ENCODE peak calls at places on chromosomes 4 and X, in ten cellular contexts. A, B, Q, M, E, N, Y, D, R and S are unnamed samples.
A peak's percentile ranks its signal among the peaks of the same experiment; 100 is the strongest.

GRCh38 chr4:125010776-125011503 is 298.4 kb upstream of the ANKRD50 start:
- DNase-seq in M (no peak), D (no peak), Q (no peak), N (no peak), E (peak; percentile 16), A (no peak), B (no peak), Y (no peak), R (no peak), S (no peak)

GRCh38 chr4:188161167-188161566 is 21.9 kb downstream of the TRIML1 start:
- DNase-seq in B (no peak), M (no peak), N (no peak), E (no peak), Y (no peak), R (no peak), D (no peak), Q (no peak), A (no peak), S (peak; percentile 48)

GRCh38 chr4:139913398-139913990 is 240.5 kb downstream of the MAML3 start:
- DNase-seq in B (no peak), D (no peak), E (peak; percentile 46), A (peak; percentile 70), N (no peak), R (no peak), Y (no peak), M (no peak), Q (peak; percentile 65), S (peak; percentile 22)

GRCh38 chr4:126647320-126647719 is 985.4 kb upstream of the INTU start:
- DNase-seq in N (no peak), B (no peak), Y (no peak), E (no peak), A (no peak), D (no peak), M (no peak), R (no peak), Q (no peak), S (no peak)

GRCh38 chr4:89196745-89197144 is 85.4 kb downstream of the TIGD2 start:
- DNase-seq in M (no peak), D (no peak), N (no peak), Q (no peak), R (no peak), Y (no peak), A (no peak), E (peak; percentile 8), B (no peak), S (no peak)

GRCh38 chr4:140363558-140363957 is 9.9 kb upstream of the SCOC start:
- DNase-seq in N (no peak), R (no peak), D (no peak), E (no peak), M (no peak), Y (no peak), A (no peak), B (no peak), Q (no peak), S (no peak)

GRCh38 chr4:184477201-184477999 is 3.0 kb upstream of the IRF2 start:
- DNase-seq in N (no peak), M (no peak), Y (no peak), A (no peak), B (no peak), E (no peak), D (no peak), Q (no peak), R (no peak), S (no peak)

GRCh38 chr4:145734576-145735329 is 54.8 kb downstream of the C4orf51 start:
- DNase-seq in R (peak; percentile 79), M (peak; percentile 42), N (peak; percentile 74), E (peak; percentile 99), Q (peak; percentile 63), A (peak; percentile 90), D (peak; percentile 84), B (peak; percentile 27), Y (peak; percentile 21), S (peak; percentile 92)

GRCh38 chr4:167688660-167689142 is 403.6 kb upstream of the ANXA10 start:
- DNase-seq in A (no peak), R (no peak), D (no peak), B (no peak), N (no peak), M (no peak), E (no peak), Y (no peak), Q (no peak), S (no peak)

GRCh38 chr4:169968999-169969398 is 57.2 kb downstream of the MFAP3L start:
- DNase-seq in N (no peak), E (peak; percentile 95), R (no peak), B (no peak), Q (no peak), M (no peak), Y (no peak), A (peak; percentile 39), D (no peak), S (no peak)

GRCh38 chr4:31328921-31329320 is 608.8 kb downstream of the PCDH7 start:
- DNase-seq in M (no peak), E (no peak), N (no peak), D (no peak), A (no peak), Q (no peak), R (no peak), Y (no peak), B (no peak), S (no peak)

GRCh38 chrX:103063918-103064434 is at the start of gene BEX1:
- DNase-seq in D (no peak), N (no peak), M (peak; percentile 28), E (peak; percentile 64), Y (no peak), Q (peak; percentile 72), A (peak; percentile 67), B (no peak), R (no peak), S (peak; percentile 64)

GRCh38 chr4:95142877-95143412 is 385.2 kb downstream of the BMPR1B start:
- DNase-seq in A (peak; percentile 39), E (no peak), B (no peak), D (no peak), M (no peak), N (no peak), Q (no peak), Y (no peak), R (no peak), S (no peak)

GRCh38 chr4:130563185-130563890 is 1467.4 kb downstream of the C4orf33 start:
- DNase-seq in Q (peak; percentile 36), D (no peak), M (peak; percentile 21), Y (no peak), E (peak; percentile 67), B (no peak), R (peak; percentile 23), A (peak; percentile 73), N (peak; percentile 31), S (peak; percentile 29)

GRCh38 chrX:42096262-42096939 is 173.0 kb upstream of the CASK start:
- DNase-seq in A (peak; percentile 95), Q (peak; percentile 51), E (peak; percentile 89), N (peak; percentile 54), D (no peak), Y (no peak), M (peak; percentile 26), R (no peak), B (no peak), S (no peak)

GRCh38 chrX:86066998-86067397 is 19.6 kb upstream of the CHM start:
- DNase-seq in Q (no peak), D (no peak), A (peak; percentile 27), M (no peak), B (no peak), N (no peak), Y (no peak), R (no peak), E (peak; percentile 2), S (peak; percentile 1)

GRCh38 chr4:86556791-86557415 is 37.2 kb upstream of the PTPN13 start:
- DNase-seq in A (peak; percentile 16), B (no peak), Q (no peak), M (no peak), D (no peak), Y (peak; percentile 29), N (no peak), R (no peak), E (peak; percentile 58), S (no peak)

GRCh38 chr4:105461221-105462041 is 12.4 kb downstream of the PPA2 start:
- DNase-seq in R (no peak), E (no peak), D (no peak), Y (no peak), B (no peak), M (no peak), A (peak; percentile 48), Q (no peak), N (no peak), S (no peak)

GRCh38 chr4:8037150-8037769 is 97.6 kb upstream of the AFAP1 start:
- DNase-seq in N (no peak), R (no peak), B (no peak), Q (no peak), E (no peak), A (no peak), M (no peak), D (no peak), Y (no peak), S (no peak)
- H3K4me3 ChIP-seq in N (no peak overlapping the region), R (no peak overlapping the region), B (no peak overlapping the region), Q (no peak overlapping the region), E (no peak overlapping the region), A (no peak overlapping the region), M (no peak overlapping the region), D (no peak overlapping the region), Y (no peak overlapping the region), S (no peak overlapping the region)

DNA sequence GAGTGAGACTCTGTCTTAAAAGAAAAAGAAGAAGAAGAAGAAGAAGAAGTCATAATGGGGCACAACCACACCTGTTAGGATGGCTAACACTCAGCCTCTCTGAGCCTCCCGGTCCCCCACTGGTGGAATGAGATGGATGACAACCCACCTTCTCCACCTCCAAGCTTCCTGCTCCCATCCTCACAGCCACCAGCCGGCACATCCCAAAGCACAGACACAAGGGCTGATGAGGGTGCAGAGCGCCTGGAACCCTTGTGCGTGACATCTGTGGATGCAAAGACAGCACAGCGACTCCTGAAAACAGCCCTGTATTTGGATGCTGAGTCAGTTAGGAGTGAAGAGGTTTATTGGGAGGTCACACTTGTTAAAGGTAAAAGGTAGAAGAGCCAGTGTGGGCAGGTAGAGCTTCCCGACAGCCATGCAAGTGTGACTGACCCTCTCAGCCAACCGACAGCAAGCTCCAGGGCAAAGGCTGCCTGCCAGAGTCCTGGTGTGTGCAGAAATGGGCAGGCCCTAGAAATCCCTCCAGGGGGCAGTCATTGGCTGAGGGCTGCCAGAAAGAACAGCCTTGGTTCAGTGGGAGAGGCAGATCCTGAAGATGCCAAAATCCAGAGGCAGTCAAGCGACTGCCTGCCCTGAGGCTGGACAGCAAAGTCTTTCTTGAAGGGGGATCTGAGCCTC is 26.6 kb upstream of the MAN2B2 start:
- DNase-seq in M (no peak), B (no peak), A (peak; percentile 72), D (no peak), R (no peak), E (peak; percentile 58), N (no peak), Y (no peak), Q (peak; percentile 42), S (no peak)
- TF ChIP-seq CTCF in M (peak; percentile 27), B (peak; percentile 22), A (peak; percentile 67), D (no peak), R (no peak), E (peak; percentile 56), N (no peak), Y (no peak), Q (no peak), S (no peak)

GRCh38 chrX:118974088-118974907 is at the start of gene LONRF3:
- DNase-seq in N (peak; percentile 74), A (peak; percentile 51), D (peak; percentile 73), Q (peak; percentile 79), B (no peak), E (peak; percentile 38), M (peak; percentile 68), R (peak; percentile 77), Y (peak; percentile 2), S (peak; percentile 91)
- H3K4me3 ChIP-seq in N (peak within 1 kb of the TSS; percentile 55), A (peak within 1 kb of the TSS; percentile 11), D (peak within 1 kb of the TSS; percentile 72), Q (peak within 1 kb of the TSS; percentile 54), B (no peak within 1 kb of the TSS), E (peak within 1 kb of the TSS; percentile 25), M (peak within 1 kb of the TSS; percentile 47), R (peak within 1 kb of the TSS; percentile 85), Y (no peak within 1 kb of the TSS), S (peak within 1 kb of the TSS; percentile 23)

GRCh38 chr4:56656346-56656643 is 24.8 kb downstream of the HOPX start:
- DNase-seq in B (no peak), N (no peak), Y (no peak), R (peak; percentile 25), A (no peak), M (no peak), Q (peak; percentile 37), E (no peak), D (no peak), S (no peak)
- TF ChIP-seq CTCF in B (peak; percentile 21), N (no peak), Y (peak; percentile 36), R (peak; percentile 31), A (peak; percentile 52), M (no peak), Q (no peak), E (no peak), D (no peak), S (no peak)